ENCODE peak calls at places on chromosomes 7 and 10, in six cellular contexts. V is EH, A is mesendoderm, Y is kidney tubule cell, M is NCI-H2107, L is DMS79. I is an unnamed sample.

GRCh38 chr7:34145603-34146002 is 240.3 kb downstream of the BMPER start:
- DNase-seq in V (no peak), M (no peak), L (no peak), A (no peak), Y (no peak), I (no peak)

GRCh38 chr10:43134126-43134905 is 3.9 kb upstream of the CSGALNACT2 start:
- DNase-seq in L (no peak), A (no peak), V (no peak), M (no peak), Y (peak), I (no peak)

GRCh38 chr7:136911362-136911761 is 42.9 kb downstream of the CHRM2 start:
- DNase-seq in A (peak), Y (peak), L (no peak), M (no peak), V (peak), I (peak)

GRCh38 chr7:29494350-29494749 is 69.3 kb upstream of the PRR15 start:
- DNase-seq in M (no peak), V (peak), Y (no peak), A (peak), L (no peak), I (no peak)

GRCh38 chr7:101173752-101174244 is 6.3 kb downstream of the NAT16 start:
- DNase-seq in Y (peak), A (peak), M (no peak), L (peak), V (peak), I (no peak)

GRCh38 chr10:78375854-78376785 is 342.5 kb downstream of the RPS24 start:
- DNase-seq in A (no peak), M (no peak), V (no peak), Y (no peak), L (no peak), I (no peak)

GRCh38 chr10:46517541-46517940 is 38.9 kb downstream of the GPRIN2 start:
- DNase-seq in M (no peak), V (no peak), L (no peak), Y (no peak), A (no peak), I (no peak)

GRCh38 chr7:99126921-99127553 is 16.9 kb downstream of the SMURF1 start:
- DNase-seq in Y (peak), A (peak), L (no peak), M (no peak), V (no peak), I (no peak)

GRCh38 chr7:69599211-69599878 is 1.1 kb downstream of the AUTS2 start:
- DNase-seq in V (no peak), Y (no peak), A (peak), L (peak), M (no peak), I (peak)

GRCh38 chr7:84879936-84880325 is 306.9 kb downstream of the SEMA3D start:
- DNase-seq in L (no peak), A (no peak), M (no peak), V (no peak), Y (no peak), I (no peak)